ENCODE peak calls at places on chromosomes 12 and 14, in five cellular contexts. V is IMR-90, E is K562, B is HepG2, G is GM12878. C is an unnamed sample.

GRCh38 chr12:5230861-5231260 is 187.2 kb downstream of the KCNA5 start:
- DNase-seq in B (no peak), V (no peak), E (no peak), G (no peak), C (no peak)

GRCh38 chr12:122366685-122367475 is 55.6 kb downstream of the CLIP1 start:
- DNase-seq in G (no peak), E (peak), V (peak), B (peak), C (no peak)

GRCh38 chr12:2681426-2682205 is 113.2 kb upstream of the FKBP4 start:
- DNase-seq in E (no peak), V (no peak), G (no peak), B (no peak), C (no peak)

GRCh38 chr12:119176267-119177055 is 2.3 kb upstream of the HSPB8 start:
- DNase-seq in B (peak), E (no peak), G (no peak), V (peak), C (no peak)

GRCh38 chr12:51358496-51358895 is 12.0 kb upstream of the CELA1 start:
- DNase-seq in B (no peak), G (no peak), E (no peak), V (no peak), C (no peak)

GRCh38 chr12:45580570-45580969 is 148.9 kb upstream of the ARID2 start:
- DNase-seq in G (no peak), E (no peak), B (no peak), V (no peak), C (no peak)

GRCh38 chr12:124804011-124804621 is 59.5 kb downstream of the SCARB1 start:
- DNase-seq in V (peak), E (peak), B (peak), G (no peak), C (peak)

GRCh38 chr12:100574262-100575074 is 984 bp downstream of the GAS2L3 start:
- DNase-seq in G (no peak), E (no peak), B (no peak), V (no peak), C (peak)

GRCh38 chr12:122986258-122986871 is 5.9 kb downstream of the ARL6IP4 start:
- DNase-seq in B (no peak), G (no peak), V (no peak), E (no peak), C (no peak)

GRCh38 chr14:57746563-57746962 is 119.3 kb downstream of the SLC35F4 start:
- DNase-seq in E (no peak), G (no peak), B (no peak), V (no peak), C (no peak)

GRCh38 chr14:20440465-20440864 is 4.5 kb upstream of the KLHL33 start:
- DNase-seq in E (no peak), B (no peak), G (no peak), V (no peak), C (no peak)

GRCh38 chr12:106739815-106740552 is 34.5 kb upstream of the RIC8B start:
- DNase-seq in G (no peak), V (peak), B (no peak), E (peak), C (no peak)

GRCh38 chr12:78431931-78432330 is 432.6 kb upstream of the SYT1 start:
- DNase-seq in V (peak), B (no peak), E (no peak), G (no peak), C (no peak)

GRCh38 chr12:98750511-98750910 is 105.4 kb downstream of the APAF1 start:
- DNase-seq in E (no peak), B (no peak), G (no peak), V (peak), C (no peak)

GRCh38 chr14:57051633-57052032 is 217.1 kb downstream of the EXOC5 start:
- DNase-seq in G (no peak), V (no peak), E (no peak), B (no peak), C (no peak)

GRCh38 chr12:42759622-42760273 is 170.2 kb upstream of the PRICKLE1 start:
- DNase-seq in B (no peak), V (peak), G (no peak), E (no peak), C (no peak)

GRCh38 chr12:119447618-119448017 is 113.1 kb downstream of the CCDC60 start:
- DNase-seq in B (no peak), V (no peak), G (peak), E (no peak), C (no peak)

GRCh38 chr12:105223358-105223840 is 12.6 kb downstream of the APPL2 start:
- DNase-seq in B (no peak), G (no peak), V (no peak), E (no peak), C (no peak)

GRCh38 chr12:60201891-60202290 is 606.1 kb downstream of the SLC16A7 start:
- DNase-seq in B (no peak), V (peak), E (no peak), G (no peak), C (no peak)
- TF ChIP-seq MXI1 in B (no peak), V (no peak), E (no peak), G (no peak), C (no peak)

GRCh38 chr12:14264777-14265176 is 100.7 kb upstream of the ATF7IP start:
- DNase-seq in E (no peak), V (peak), B (no peak), G (no peak), C (no peak)
- TF ChIP-seq MXI1 in E (no peak), V (no peak), B (no peak), G (no peak), C (no peak)

DNA sequence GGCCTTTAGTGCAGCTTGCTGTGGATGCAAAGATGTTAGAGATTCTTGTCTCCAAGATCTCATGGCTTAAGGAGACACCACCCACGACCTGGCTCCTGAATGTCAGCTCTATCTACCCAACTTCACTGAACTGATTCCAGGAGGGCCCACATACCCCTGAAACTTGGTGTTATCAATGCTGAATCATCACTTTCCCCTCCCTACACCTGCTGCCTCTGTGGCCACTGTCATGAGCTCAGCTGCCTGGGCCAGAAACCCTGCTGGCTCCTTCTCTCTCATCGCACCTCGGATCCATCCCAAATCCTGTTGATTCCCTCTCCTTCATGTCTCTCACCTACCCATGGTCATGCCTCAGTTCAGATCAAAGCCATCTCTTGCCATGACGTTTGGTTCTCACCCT is 15.1 kb upstream of the LHX5 start:
- DNase-seq in E (no peak), G (no peak), B (no peak), V (no peak), C (no peak)
- TF ChIP-seq MXI1 in E (no peak), G (no peak), B (no peak), V (no peak), C (no peak)

DNA sequence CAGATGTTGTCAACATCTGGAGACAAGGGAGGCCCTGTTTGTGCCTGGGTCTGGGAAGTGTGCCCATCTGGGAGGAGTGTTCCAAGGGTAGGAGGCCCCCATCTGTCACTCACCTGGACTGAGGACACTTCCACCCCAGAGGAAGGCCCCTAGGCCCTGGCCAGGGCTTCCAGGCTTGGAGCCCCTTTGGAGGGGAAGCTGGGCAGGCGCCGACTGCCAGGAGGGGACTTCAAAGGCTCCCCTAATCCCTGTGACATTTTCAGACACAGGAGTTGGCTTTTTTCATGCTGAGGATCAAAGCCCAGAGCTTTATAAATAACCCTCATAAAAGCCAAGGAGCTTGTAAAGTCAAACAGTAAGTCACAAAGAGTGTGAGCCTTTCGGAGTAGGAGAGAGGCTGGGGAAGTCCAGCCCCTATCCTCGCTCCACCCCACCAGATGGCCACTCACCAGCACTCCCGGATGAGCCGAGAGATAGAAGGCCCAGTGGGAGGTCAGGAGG is 17.6 kb upstream of the FAM222A start:
- DNase-seq in G (no peak), E (peak), V (no peak), B (peak), C (no peak)
- TF ChIP-seq MXI1 in G (no peak), E (no peak), V (no peak), B (no peak), C (no peak)

DNA sequence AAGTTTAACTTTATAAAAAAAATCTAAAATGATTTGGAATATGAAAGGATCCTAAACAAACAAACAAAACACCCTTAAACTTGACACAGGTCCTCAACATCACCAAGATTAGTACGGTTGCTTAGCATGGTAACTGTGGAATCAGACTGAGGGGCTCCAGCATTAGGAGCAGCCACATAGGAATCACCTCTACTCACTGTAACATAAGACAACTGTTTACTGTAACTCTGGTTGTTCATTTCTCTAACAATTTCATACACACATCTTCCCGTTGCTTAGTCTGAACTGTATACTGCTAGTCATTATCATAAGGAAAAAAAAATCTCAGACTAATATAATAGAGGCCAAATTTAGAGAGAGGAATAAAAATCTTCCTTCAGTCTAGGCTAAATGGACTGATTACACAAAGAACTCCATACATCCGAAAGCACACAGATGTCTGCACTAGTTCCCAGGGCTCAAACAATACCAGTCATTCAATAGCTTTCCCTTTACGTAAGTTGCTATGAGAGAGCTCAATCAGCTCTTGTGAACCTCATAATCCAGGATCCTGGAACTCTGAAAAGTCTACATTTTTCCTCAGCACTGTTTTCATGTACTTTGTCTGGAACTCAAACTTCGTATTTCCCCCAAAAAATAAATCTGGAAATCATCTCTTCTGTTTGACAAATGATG is 26.0 kb downstream of the LRP6 start:
- DNase-seq in B (peak), G (no peak), V (peak), E (no peak), C (peak)
- TF ChIP-seq MXI1 in B (no peak), G (no peak), V (no peak), E (no peak), C (no peak)

GRCh38 chr12:110766311-110767154 is 23.8 kb upstream of the PPP1CC start:
- DNase-seq in E (no peak), G (no peak), V (no peak), B (no peak), C (no peak)
- TF ChIP-seq MXI1 in E (no peak), G (no peak), V (no peak), B (no peak), C (no peak)

DNA sequence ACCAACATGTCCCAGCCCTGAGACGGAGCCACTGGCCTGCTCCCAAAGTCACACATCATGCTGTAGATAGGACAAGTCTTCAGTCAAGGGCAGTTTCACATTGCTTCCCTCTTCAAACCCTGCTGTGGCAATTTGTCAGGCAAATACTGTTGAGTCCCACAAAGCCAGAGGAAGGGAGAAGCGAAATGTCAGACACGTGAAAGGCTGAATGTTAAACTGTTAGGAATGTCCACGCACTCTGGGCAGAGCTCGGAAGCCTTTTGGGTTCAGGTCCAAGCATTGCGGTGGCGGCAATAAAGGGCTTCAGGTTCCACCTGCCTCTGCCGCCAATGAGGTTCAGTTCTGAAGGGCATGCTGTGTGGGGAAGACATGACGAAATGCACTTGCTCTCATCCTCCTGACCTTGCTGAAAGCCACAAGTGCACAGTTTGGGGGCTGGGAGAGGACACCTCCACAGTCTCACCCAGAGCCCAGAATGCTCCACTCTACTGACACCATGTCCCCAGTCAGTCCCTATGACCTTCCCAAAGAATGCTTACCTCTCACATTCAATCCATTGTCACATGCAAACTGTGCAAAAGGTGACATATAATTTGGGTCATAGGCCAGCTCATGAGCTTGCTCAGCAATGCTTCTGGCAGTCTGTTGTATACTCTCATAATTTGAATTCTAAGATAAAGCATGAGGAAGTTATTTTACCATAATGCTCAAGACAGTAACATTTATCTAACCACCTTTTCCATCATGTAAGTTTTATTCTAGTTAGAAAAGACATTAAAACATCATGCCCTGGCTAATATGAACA is 35.7 kb downstream of the RAD9B start:
- DNase-seq in B (no peak), G (no peak), E (no peak), V (no peak), C (no peak)
- TF ChIP-seq MXI1 in B (no peak), G (no peak), E (no peak), V (no peak), C (no peak)

DNA sequence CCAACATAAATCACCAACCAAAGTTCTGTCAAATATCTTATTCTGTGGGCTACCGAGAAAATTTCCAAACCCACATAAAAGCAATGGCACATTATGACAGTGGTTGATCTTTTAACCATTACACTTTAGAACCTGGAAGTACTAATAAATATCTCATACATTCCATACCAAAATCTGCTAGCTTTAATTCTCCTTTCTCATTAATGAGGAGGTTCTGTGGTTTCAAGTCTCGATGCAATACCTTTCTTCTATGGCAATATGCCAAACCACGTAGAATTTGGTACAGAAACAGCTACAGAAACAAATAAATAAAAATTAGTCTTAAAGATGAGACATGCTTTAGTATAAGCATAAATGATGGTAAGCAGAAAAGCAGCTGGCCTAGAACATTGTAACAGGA is 100.7 kb downstream of the ELK3 start:
- DNase-seq in B (no peak), G (no peak), E (no peak), V (peak), C (no peak)
- TF ChIP-seq MXI1 in B (no peak), G (no peak), E (no peak), V (no peak), C (no peak)

C was measured in SK-N-SH.